ENCODE peak calls at places on chromosomes 12 and 14, in seven cellular contexts. K is fibroblast of lung, W is BE2C, E is epithelial cell of esophagus, G is AG09319, T is brain microvascular endothelial cell, A is A549. U is an unnamed sample.

GRCh38 chr12:40325349-40325960 is 100.7 kb downstream of the LRRK2 start:
- DNase-seq in G (no peak), K (peak), T (peak), E (peak), W (no peak), A (peak), U (no peak)

GRCh38 chr14:25006961-25007795 is 42.8 kb downstream of the STXBP6 start:
- DNase-seq in W (no peak), G (no peak), K (peak), A (peak), E (peak), T (peak), U (no peak)

GRCh38 chr14:95265106-95266094 is 54.3 kb downstream of the CLMN start:
- DNase-seq in K (peak), E (peak), T (peak), G (peak), A (peak), W (peak), U (no peak)

GRCh38 chr12:33605776-33606175 is 166.2 kb upstream of the SYT10 start:
- DNase-seq in K (no peak), T (no peak), G (no peak), E (peak), W (no peak), A (peak), U (no peak)

GRCh38 chr12:92389466-92389865 is 243.8 kb upstream of the BTG1 start:
- DNase-seq in T (no peak), W (no peak), K (no peak), A (no peak), E (no peak), G (no peak), U (no peak)

GRCh38 chr14:63654346-63654745 is 12.7 kb upstream of the WDR89 start:
- DNase-seq in E (no peak), K (peak), A (no peak), W (no peak), T (no peak), G (no peak), U (no peak)

GRCh38 chr14:31449971-31450610 is 7.2 kb downstream of the DTD2 start:
- DNase-seq in E (peak), G (no peak), T (no peak), W (no peak), A (peak), K (peak), U (no peak)

GRCh38 chr12:59383426-59383822 is 212.4 kb upstream of the SLC16A7 start:
- DNase-seq in A (no peak), G (peak), E (peak), K (peak), W (peak), T (no peak), U (no peak)

GRCh38 chr12:52119398-52120254 is 40.1 kb downstream of the SMIM41 start:
- DNase-seq in K (peak), T (no peak), W (no peak), G (no peak), A (peak), E (peak), U (peak)

GRCh38 chr14:24806061-24806678 is 172.2 kb upstream of the GZMB start:
- DNase-seq in G (no peak), T (peak), A (peak), E (peak), K (peak), W (peak), U (peak)

GRCh38 chr12:2415568-2415944 is 362.8 kb downstream of the CACNA1C start:
- DNase-seq in A (no peak), G (no peak), T (no peak), K (no peak), W (no peak), E (no peak), U (no peak)

GRCh38 chr12:51118706-51119105 is 35.3 kb upstream of the CSRNP2 start:
- DNase-seq in T (no peak), W (no peak), E (peak), G (no peak), K (peak), A (no peak), U (no peak)

GRCh38 chr14:32738206-32738871 is 200.3 kb upstream of the NPAS3 start:
- DNase-seq in W (no peak), T (no peak), K (no peak), G (no peak), E (peak), A (no peak), U (no peak)

GRCh38 chr14:63134801-63135200 is 69.4 kb upstream of the RHOJ start:
- DNase-seq in G (no peak), K (peak), E (no peak), W (peak), T (peak), A (no peak), U (no peak)

GRCh38 chr12:20212658-20213387 is 155.5 kb upstream of the PDE3A start:
- DNase-seq in W (peak), T (peak), E (peak), K (peak), A (peak), G (peak), U (peak)

GRCh38 chr12:109099426-109100020 is 2.1 kb downstream of the UNG start:
- DNase-seq in A (no peak), K (peak), G (no peak), W (no peak), T (no peak), E (no peak), U (no peak)

GRCh38 chr12:10783252-10783651 is 19.2 kb downstream of the TAS2R7 start:
- DNase-seq in W (no peak), K (no peak), G (no peak), E (no peak), T (no peak), A (no peak), U (no peak)

GRCh38 chr14:81164167-81164774 is 56.5 kb downstream of the GTF2A1 start:
- DNase-seq in K (peak), E (peak), G (peak), W (peak), A (peak), T (peak), U (peak)

GRCh38 chr12:71477046-71477445 is 37.4 kb downstream of the LGR5 start:
- DNase-seq in E (no peak), A (no peak), T (no peak), G (no peak), K (no peak), W (no peak), U (no peak)

GRCh38 chr14:89618309-89618708 is 201.3 kb upstream of the FOXN3 start:
- DNase-seq in W (no peak), A (no peak), T (no peak), G (no peak), E (peak), K (peak), U (no peak)

GRCh38 chr12:15544589-15544988 is 222.3 kb downstream of the PTPRO start:
- DNase-seq in W (no peak), T (no peak), G (no peak), E (no peak), K (no peak), A (no peak), U (no peak)

GRCh38 chr14:48023881-48024280 is 348.5 kb upstream of the MDGA2 start:
- DNase-seq in T (no peak), A (no peak), K (no peak), E (peak), W (no peak), G (no peak), U (no peak)

GRCh38 chr12:76871751-76872150 is 7.1 kb downstream of the CSRP2 start:
- DNase-seq in A (no peak), T (no peak), W (no peak), K (peak), E (no peak), G (no peak), U (no peak)

GRCh38 chr14:30791522-30792351 is 82.6 kb upstream of the COCH start:
- DNase-seq in A (no peak), W (no peak), T (no peak), G (no peak), E (no peak), K (no peak), U (no peak)

GRCh38 chr14:79028281-79028680 is 858.1 kb downstream of the NRXN3 start:
- DNase-seq in G (no peak), A (no peak), K (no peak), E (peak), W (no peak), T (no peak), U (no peak)

DNA sequence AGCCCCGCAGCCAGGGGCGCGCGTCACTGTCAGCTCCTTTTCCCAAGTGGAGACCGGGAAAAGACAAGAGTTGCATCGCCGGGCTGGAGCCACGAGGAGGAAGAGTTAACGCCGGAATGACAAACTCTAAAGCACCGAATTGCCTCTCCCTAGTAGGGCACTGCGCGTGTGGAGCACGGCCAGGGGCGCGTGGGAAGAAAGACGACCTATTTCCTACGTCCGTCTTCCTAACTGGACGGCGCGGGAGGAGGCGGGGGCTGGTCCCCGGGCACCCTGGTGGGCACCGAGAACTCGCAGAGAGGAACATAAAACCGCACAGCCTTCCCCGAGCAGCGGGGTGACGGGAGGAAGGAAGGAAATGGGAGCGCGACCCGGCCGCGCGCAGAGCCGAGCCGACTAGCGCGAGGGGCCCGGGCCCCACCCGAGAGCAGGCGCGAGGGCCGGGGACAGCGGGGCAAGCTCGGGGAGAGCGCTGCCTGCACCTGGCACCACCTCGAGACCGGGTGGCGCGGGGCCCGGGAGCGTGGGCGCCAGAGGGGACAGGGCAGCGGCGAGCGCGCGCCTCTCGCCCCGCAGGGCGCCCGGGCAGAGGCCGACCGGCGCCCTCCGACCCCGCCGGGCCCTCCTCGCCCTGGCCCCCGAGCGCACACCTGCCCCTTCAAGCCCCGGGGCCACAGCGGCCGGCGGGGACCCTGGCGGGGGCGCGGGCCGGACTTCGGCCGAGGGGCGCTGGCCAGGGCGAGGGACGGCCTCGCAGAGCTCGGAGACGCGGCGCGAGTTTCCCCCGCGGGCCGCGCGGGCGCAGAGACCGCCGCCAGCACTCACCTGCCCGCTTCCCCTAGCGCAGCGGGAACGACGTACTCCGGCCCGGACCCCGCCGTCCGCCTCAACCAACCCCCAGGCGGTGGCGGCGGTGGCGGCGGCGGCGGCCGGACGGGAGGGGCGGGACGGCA is 480 bp downstream of the SETD3 start:
- DNase-seq in G (no peak), A (peak), K (peak), W (peak), E (peak), T (peak), U (peak)
- TF ChIP-seq CTCF in G (peak), A (no peak), K (no peak), W (peak), E (peak), T (peak), U (no peak)

DNA sequence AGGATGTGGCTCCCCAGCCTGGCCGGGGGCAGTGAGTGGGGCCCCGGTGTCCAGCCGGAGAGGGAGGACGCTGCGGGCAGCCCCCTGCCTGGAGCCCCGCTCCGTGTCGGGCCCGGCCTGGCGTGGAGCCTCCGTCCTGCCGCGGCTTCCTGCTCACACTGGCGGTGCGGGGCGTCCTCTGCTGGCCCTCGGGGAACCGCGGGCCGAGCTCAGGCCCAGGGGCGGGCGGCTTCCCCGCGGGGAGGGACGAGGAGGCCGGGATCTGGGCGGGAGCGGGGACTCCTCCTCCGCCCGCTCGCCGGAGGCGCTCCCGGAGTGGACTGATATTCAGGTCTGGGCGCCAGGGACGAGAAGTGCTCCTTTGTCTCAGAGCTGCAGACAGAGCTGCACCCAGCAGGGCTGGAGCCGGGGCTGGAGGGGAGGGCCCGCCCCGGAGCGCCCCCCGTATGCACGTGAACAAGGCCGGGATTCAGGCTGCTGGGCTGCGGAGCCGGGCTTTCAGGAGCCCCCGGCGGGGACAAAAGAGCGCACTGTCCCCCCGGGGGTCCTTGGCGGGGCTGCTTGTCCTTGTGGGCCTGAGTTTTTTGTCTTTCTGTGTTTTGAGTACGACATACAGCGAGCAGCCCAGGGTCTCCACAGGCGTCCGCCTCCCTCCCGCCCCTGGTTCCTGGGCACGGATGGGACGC is 2.3 kb downstream of the MMP17 start:
- DNase-seq in T (peak), A (peak), G (peak), W (peak), E (peak), K (peak), U (peak)
- TF ChIP-seq CTCF in T (peak), A (peak), G (peak), W (peak), E (peak), K (peak), U (no peak)

GRCh38 chr12:110640275-110641025 is 26.5 kb downstream of the TCTN1 start:
- DNase-seq in T (no peak), W (no peak), G (no peak), E (no peak), A (no peak), K (no peak), U (no peak)

GRCh38 chr12:110639336-110640178 is 25.6 kb downstream of the TCTN1 start:
- DNase-seq in E (peak), A (no peak), G (peak), W (no peak), K (peak), T (peak), U (no peak)

GRCh38 chr12:110636516-110636915 is 22.6 kb downstream of the TCTN1 start:
- DNase-seq in A (no peak), W (no peak), K (no peak), T (no peak), E (no peak), G (no peak), U (no peak)

GRCh38 chr12:110638792-110639191 is 24.9 kb downstream of the TCTN1 start:
- DNase-seq in W (no peak), A (no peak), T (no peak), E (no peak), K (no peak), G (no peak), U (no peak)

GRCh38 chr12:110637869-110638441 is 24.0 kb downstream of the TCTN1 start:
- DNase-seq in T (no peak), G (no peak), E (no peak), W (no peak), A (no peak), K (peak), U (no peak)
- TF ChIP-seq CTCF in T (no peak), G (no peak), E (no peak), W (no peak), A (no peak), K (no peak), U (no peak)

GRCh38 chr14:58765375-58765774 is 127.6 kb downstream of the DACT1 start:
- DNase-seq in W (no peak), G (no peak), K (no peak), E (no peak), A (no peak), T (peak), U (peak)
- TF ChIP-seq CTCF in W (no peak), G (no peak), K (no peak), E (no peak), A (no peak), T (no peak), U (no peak)

GRCh38 chr14:102782974-102783373 is 5.7 kb downstream of the TRAF3 start:
- DNase-seq in A (no peak), W (no peak), G (no peak), E (no peak), K (no peak), T (no peak), U (peak)

GRCh38 chr14:102784892-102785597 is 7.8 kb downstream of the TRAF3 start:
- DNase-seq in G (no peak), T (no peak), W (no peak), K (no peak), E (no peak), A (no peak), U (no peak)

GRCh38 chr14:102786758-102787157 is 9.5 kb downstream of the TRAF3 start:
- DNase-seq in T (peak), E (peak), A (no peak), W (no peak), G (no peak), K (peak), U (no peak)

GRCh38 chr14:102789349-102789748 is 12.1 kb downstream of the TRAF3 start:
- DNase-seq in G (no peak), K (no peak), E (no peak), T (no peak), A (no peak), W (no peak), U (no peak)

GRCh38 chr14:102785598-102785963 is 8.3 kb downstream of the TRAF3 start:
- DNase-seq in G (no peak), A (no peak), E (no peak), K (no peak), W (no peak), T (no peak), U (no peak)
- TF ChIP-seq CTCF in G (no peak), A (no peak), E (no peak), K (no peak), W (peak), T (peak), U (no peak)

GRCh38 chr12:115750340-115750739 is 527.2 kb downstream of the MED13L start:
- DNase-seq in W (no peak), K (no peak), G (no peak), A (no peak), E (peak), T (no peak), U (no peak)

GRCh38 chr12:115752151-115752550 is 525.3 kb downstream of the MED13L start:
- DNase-seq in E (no peak), W (no peak), A (no peak), K (peak), T (peak), G (no peak), U (no peak)

GRCh38 chr12:115755061-115755751 is 522.3 kb downstream of the MED13L start:
- DNase-seq in W (no peak), A (no peak), K (no peak), T (no peak), E (no peak), G (no peak), U (no peak)

GRCh38 chr12:115755752-115756140 is 521.7 kb downstream of the MED13L start:
- DNase-seq in G (no peak), W (no peak), A (no peak), K (no peak), T (no peak), E (no peak), U (no peak)

GRCh38 chr12:115752913-115753726 is 524.4 kb downstream of the MED13L start:
- DNase-seq in W (peak), K (peak), A (peak), T (peak), E (peak), G (peak), U (peak)
- TF ChIP-seq CTCF in W (peak), K (peak), A (peak), T (peak), E (peak), G (peak), U (peak)

DNA sequence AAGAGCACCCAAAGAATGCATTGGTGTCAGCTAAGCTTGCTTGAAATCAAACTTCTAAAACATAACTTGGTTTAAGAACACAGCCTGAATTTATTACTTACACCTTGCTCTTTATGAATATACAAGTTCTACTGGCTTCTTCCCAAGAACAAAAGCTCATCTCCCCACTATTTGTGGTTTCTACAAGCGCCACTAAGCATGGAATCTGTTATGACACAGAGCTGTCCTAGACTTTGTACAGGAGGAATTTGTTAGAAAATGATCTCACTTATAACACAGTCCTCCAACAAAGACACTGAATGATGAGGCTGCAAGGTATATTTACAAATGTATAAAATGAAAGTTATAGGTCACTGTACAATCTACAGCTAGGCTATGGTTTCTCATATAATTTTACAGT is 452.1 kb downstream of the BCAT1 start:
- DNase-seq in T (peak), A (no peak), G (no peak), W (no peak), E (peak), K (peak), U (no peak)
- TF ChIP-seq CTCF in T (no peak), A (no peak), G (no peak), W (no peak), E (no peak), K (no peak), U (no peak)

GRCh38 chr14:54901380-54902142 is 1.1 kb downstream of the GCH1 start:
- DNase-seq in W (no peak), K (no peak), E (peak), A (peak), G (no peak), T (no peak), U (no peak)

GRCh38 chr14:54902521-54903420 is at the start of gene GCH1:
- DNase-seq in G (no peak), A (peak), K (peak), W (peak), E (peak), T (peak), U (peak)

GRCh38 chr14:54906075-54906474 is 3.4 kb upstream of the GCH1 start:
- DNase-seq in E (no peak), G (no peak), W (no peak), A (no peak), K (no peak), T (no peak), U (no peak)

DNA sequence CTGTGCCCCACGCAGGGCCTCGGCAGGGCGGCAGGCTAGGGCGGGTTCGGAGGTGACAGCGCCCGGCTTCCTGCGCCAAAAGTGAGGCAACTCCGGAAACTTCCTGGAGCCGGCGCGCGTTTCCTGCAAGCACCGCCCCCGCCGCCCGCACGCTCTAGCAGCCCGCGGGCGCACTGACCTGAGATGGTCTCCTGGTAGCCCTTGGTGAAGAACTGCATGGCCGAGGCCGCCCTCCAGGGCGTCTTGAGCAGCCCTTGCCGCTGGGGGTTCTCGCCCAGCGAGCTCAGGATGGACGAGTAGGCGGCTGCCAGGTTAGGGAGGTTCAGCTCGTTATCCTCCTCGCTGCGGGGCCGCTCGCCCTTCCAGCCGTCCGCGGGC is 494 bp downstream of the GCH1 start:
- DNase-seq in G (no peak), K (peak), T (peak), E (peak), A (peak), W (peak), U (peak)
- TF ChIP-seq CTCF in G (no peak), K (no peak), T (no peak), E (no peak), A (no peak), W (no peak), U (no peak)